ENCODE peak calls at places on chromosome 5, in eight cellular contexts. One of them, this sample, is unnamed.

GRCh38 chr5:37834542-37835399 is 5.1 kb downstream of the GDNF start:
- DNase-seq in T47D: no peak
- DNase-seq in stimulated activated CD8-positive, alpha-beta memory T cell treated with anti-CD3 and anti-CD28 coated beads, Interleukin-12 subunit alpha, Interleukin-12 subunit beta, amount 100 ng/mL, for 4 hours: no peak
- DNase-seq in mesothelial cell of epicardium: no peak
- DNase-seq in lower leg skin: no peak
- DNase-seq in stimulated activated naive B cell treated with anti-CD40 and anti-IgM and Interleukin-4, amounts not matched to agents 10 μg/mL and 1 μg/mL and 100 μg/mL, for 72 hours: no peak
- DNase-seq in activated naive CD8-positive, alpha-beta T cell treated with anti-CD3 and anti-CD28 coated beads, Interleukin-2, amount 10 ng/mL, durations not matched to agents 7 days and 5 days: no peak
- DNase-seq in RCC 7860: no peak
- DNase-seq in this sample: no peak

GRCh38 chr5:172957458-172957857 is 1.8 kb upstream of the RPL26L1 start:
- DNase-seq in T47D: no peak
- DNase-seq in stimulated activated CD8-positive, alpha-beta memory T cell treated with anti-CD3 and anti-CD28 coated beads, Interleukin-12 subunit alpha, Interleukin-12 subunit beta, amount 100 ng/mL, for 4 hours: no peak
- DNase-seq in mesothelial cell of epicardium: no peak
- DNase-seq in lower leg skin: no peak
- DNase-seq in stimulated activated naive B cell treated with anti-CD40 and anti-IgM and Interleukin-4, amounts not matched to agents 10 μg/mL and 1 μg/mL and 100 μg/mL, for 72 hours: no peak
- DNase-seq in activated naive CD8-positive, alpha-beta T cell treated with anti-CD3 and anti-CD28 coated beads, Interleukin-2, amount 10 ng/mL, durations not matched to agents 7 days and 5 days: no peak
- DNase-seq in RCC 7860: no peak
- DNase-seq in this sample: no peak

GRCh38 chr5:179410291-179411160 is 65.3 kb upstream of the ADAMTS2 start:
- DNase-seq in T47D: no peak
- DNase-seq in stimulated activated CD8-positive, alpha-beta memory T cell treated with anti-CD3 and anti-CD28 coated beads, Interleukin-12 subunit alpha, Interleukin-12 subunit beta, amount 100 ng/mL, for 4 hours: no peak
- DNase-seq in mesothelial cell of epicardium: no peak
- DNase-seq in lower leg skin: peak; percentile 80
- DNase-seq in stimulated activated naive B cell treated with anti-CD40 and anti-IgM and Interleukin-4, amounts not matched to agents 10 μg/mL and 1 μg/mL and 100 μg/mL, for 72 hours: no peak
- DNase-seq in activated naive CD8-positive, alpha-beta T cell treated with anti-CD3 and anti-CD28 coated beads, Interleukin-2, amount 10 ng/mL, durations not matched to agents 7 days and 5 days: no peak
- DNase-seq in RCC 7860: no peak
- DNase-seq in this sample: no peak

GRCh38 chr5:35990941-35991592 is at the start of gene UGT3A1:
- DNase-seq in T47D: no peak
- DNase-seq in stimulated activated CD8-positive, alpha-beta memory T cell treated with anti-CD3 and anti-CD28 coated beads, Interleukin-12 subunit alpha, Interleukin-12 subunit beta, amount 100 ng/mL, for 4 hours: no peak
- DNase-seq in mesothelial cell of epicardium: no peak
- DNase-seq in lower leg skin: no peak
- DNase-seq in stimulated activated naive B cell treated with anti-CD40 and anti-IgM and Interleukin-4, amounts not matched to agents 10 μg/mL and 1 μg/mL and 100 μg/mL, for 72 hours: no peak
- DNase-seq in activated naive CD8-positive, alpha-beta T cell treated with anti-CD3 and anti-CD28 coated beads, Interleukin-2, amount 10 ng/mL, durations not matched to agents 7 days and 5 days: no peak
- DNase-seq in RCC 7860: no peak
- DNase-seq in this sample: no peak

GRCh38 chr5:87136733-87137132 is 130.9 kb upstream of the RASA1 start:
- DNase-seq in T47D: no peak
- DNase-seq in stimulated activated CD8-positive, alpha-beta memory T cell treated with anti-CD3 and anti-CD28 coated beads, Interleukin-12 subunit alpha, Interleukin-12 subunit beta, amount 100 ng/mL, for 4 hours: no peak
- DNase-seq in mesothelial cell of epicardium: no peak
- DNase-seq in lower leg skin: no peak
- DNase-seq in stimulated activated naive B cell treated with anti-CD40 and anti-IgM and Interleukin-4, amounts not matched to agents 10 μg/mL and 1 μg/mL and 100 μg/mL, for 72 hours: no peak
- DNase-seq in activated naive CD8-positive, alpha-beta T cell treated with anti-CD3 and anti-CD28 coated beads, Interleukin-2, amount 10 ng/mL, durations not matched to agents 7 days and 5 days: no peak
- DNase-seq in RCC 7860: no peak
- DNase-seq in this sample: no peak

GRCh38 chr5:175692996-175693700 is 35.3 kb downstream of the HRH2 start:
- DNase-seq in T47D: no peak
- DNase-seq in stimulated activated CD8-positive, alpha-beta memory T cell treated with anti-CD3 and anti-CD28 coated beads, Interleukin-12 subunit alpha, Interleukin-12 subunit beta, amount 100 ng/mL, for 4 hours: no peak
- DNase-seq in mesothelial cell of epicardium: no peak
- DNase-seq in lower leg skin: no peak
- DNase-seq in stimulated activated naive B cell treated with anti-CD40 and anti-IgM and Interleukin-4, amounts not matched to agents 10 μg/mL and 1 μg/mL and 100 μg/mL, for 72 hours: no peak
- DNase-seq in activated naive CD8-positive, alpha-beta T cell treated with anti-CD3 and anti-CD28 coated beads, Interleukin-2, amount 10 ng/mL, durations not matched to agents 7 days and 5 days: no peak
- DNase-seq in RCC 7860: no peak
- DNase-seq in this sample: no peak

GRCh38 chr5:71880531-71880930 is 161.5 kb downstream of the CARTPT start:
- DNase-seq in T47D: no peak
- DNase-seq in stimulated activated CD8-positive, alpha-beta memory T cell treated with anti-CD3 and anti-CD28 coated beads, Interleukin-12 subunit alpha, Interleukin-12 subunit beta, amount 100 ng/mL, for 4 hours: no peak
- DNase-seq in mesothelial cell of epicardium: no peak
- DNase-seq in lower leg skin: no peak
- DNase-seq in stimulated activated naive B cell treated with anti-CD40 and anti-IgM and Interleukin-4, amounts not matched to agents 10 μg/mL and 1 μg/mL and 100 μg/mL, for 72 hours: no peak
- DNase-seq in activated naive CD8-positive, alpha-beta T cell treated with anti-CD3 and anti-CD28 coated beads, Interleukin-2, amount 10 ng/mL, durations not matched to agents 7 days and 5 days: no peak
- DNase-seq in RCC 7860: no peak
- DNase-seq in this sample: no peak

GRCh38 chr5:56786346-56786745 is 29.0 kb upstream of the MAP3K1 start:
- DNase-seq in T47D: no peak
- DNase-seq in stimulated activated CD8-positive, alpha-beta memory T cell treated with anti-CD3 and anti-CD28 coated beads, Interleukin-12 subunit alpha, Interleukin-12 subunit beta, amount 100 ng/mL, for 4 hours: no peak
- DNase-seq in mesothelial cell of epicardium: no peak
- DNase-seq in lower leg skin: no peak
- DNase-seq in stimulated activated naive B cell treated with anti-CD40 and anti-IgM and Interleukin-4, amounts not matched to agents 10 μg/mL and 1 μg/mL and 100 μg/mL, for 72 hours: no peak
- DNase-seq in activated naive CD8-positive, alpha-beta T cell treated with anti-CD3 and anti-CD28 coated beads, Interleukin-2, amount 10 ng/mL, durations not matched to agents 7 days and 5 days: no peak
- DNase-seq in RCC 7860: no peak
- DNase-seq in this sample: no peak

GRCh38 chr5:167792538-167792937 is 498.9 kb upstream of the WWC1 start:
- DNase-seq in T47D: no peak
- DNase-seq in stimulated activated CD8-positive, alpha-beta memory T cell treated with anti-CD3 and anti-CD28 coated beads, Interleukin-12 subunit alpha, Interleukin-12 subunit beta, amount 100 ng/mL, for 4 hours: no peak
- DNase-seq in mesothelial cell of epicardium: no peak
- DNase-seq in lower leg skin: no peak
- DNase-seq in stimulated activated naive B cell treated with anti-CD40 and anti-IgM and Interleukin-4, amounts not matched to agents 10 μg/mL and 1 μg/mL and 100 μg/mL, for 72 hours: no peak
- DNase-seq in activated naive CD8-positive, alpha-beta T cell treated with anti-CD3 and anti-CD28 coated beads, Interleukin-2, amount 10 ng/mL, durations not matched to agents 7 days and 5 days: no peak
- DNase-seq in RCC 7860: no peak
- DNase-seq in this sample: no peak

GRCh38 chr5:138177936-138178515 is 404 bp downstream of the BRD8 start:
- DNase-seq in T47D: peak; percentile 21
- DNase-seq in stimulated activated CD8-positive, alpha-beta memory T cell treated with anti-CD3 and anti-CD28 coated beads, Interleukin-12 subunit alpha, Interleukin-12 subunit beta, amount 100 ng/mL, for 4 hours: no peak
- DNase-seq in mesothelial cell of epicardium: no peak
- DNase-seq in lower leg skin: no peak
- DNase-seq in stimulated activated naive B cell treated with anti-CD40 and anti-IgM and Interleukin-4, amounts not matched to agents 10 μg/mL and 1 μg/mL and 100 μg/mL, for 72 hours: no peak
- DNase-seq in activated naive CD8-positive, alpha-beta T cell treated with anti-CD3 and anti-CD28 coated beads, Interleukin-2, amount 10 ng/mL, durations not matched to agents 7 days and 5 days: no peak
- DNase-seq in RCC 7860: no peak
- DNase-seq in this sample: peak; percentile 39

GRCh38 chr5:79225026-79225425 is 10.9 kb upstream of the JMY start:
- DNase-seq in T47D: no peak
- DNase-seq in stimulated activated CD8-positive, alpha-beta memory T cell treated with anti-CD3 and anti-CD28 coated beads, Interleukin-12 subunit alpha, Interleukin-12 subunit beta, amount 100 ng/mL, for 4 hours: no peak
- DNase-seq in mesothelial cell of epicardium: no peak
- DNase-seq in lower leg skin: no peak
- DNase-seq in stimulated activated naive B cell treated with anti-CD40 and anti-IgM and Interleukin-4, amounts not matched to agents 10 μg/mL and 1 μg/mL and 100 μg/mL, for 72 hours: no peak
- DNase-seq in activated naive CD8-positive, alpha-beta T cell treated with anti-CD3 and anti-CD28 coated beads, Interleukin-2, amount 10 ng/mL, durations not matched to agents 7 days and 5 days: no peak
- DNase-seq in RCC 7860: no peak
- DNase-seq in this sample: no peak

GRCh38 chr5:111280282-111280901 is 56.2 kb downstream of the CAMK4 start:
- DNase-seq in T47D: no peak
- DNase-seq in stimulated activated CD8-positive, alpha-beta memory T cell treated with anti-CD3 and anti-CD28 coated beads, Interleukin-12 subunit alpha, Interleukin-12 subunit beta, amount 100 ng/mL, for 4 hours: no peak
- DNase-seq in mesothelial cell of epicardium: no peak
- DNase-seq in lower leg skin: no peak
- DNase-seq in stimulated activated naive B cell treated with anti-CD40 and anti-IgM and Interleukin-4, amounts not matched to agents 10 μg/mL and 1 μg/mL and 100 μg/mL, for 72 hours: no peak
- DNase-seq in activated naive CD8-positive, alpha-beta T cell treated with anti-CD3 and anti-CD28 coated beads, Interleukin-2, amount 10 ng/mL, durations not matched to agents 7 days and 5 days: no peak
- DNase-seq in RCC 7860: no peak
- DNase-seq in this sample: no peak

GRCh38 chr5:52199833-52200232 is 587.9 kb upstream of the ITGA1 start:
- DNase-seq in T47D: no peak
- DNase-seq in stimulated activated CD8-positive, alpha-beta memory T cell treated with anti-CD3 and anti-CD28 coated beads, Interleukin-12 subunit alpha, Interleukin-12 subunit beta, amount 100 ng/mL, for 4 hours: no peak
- DNase-seq in mesothelial cell of epicardium: no peak
- DNase-seq in lower leg skin: no peak
- DNase-seq in stimulated activated naive B cell treated with anti-CD40 and anti-IgM and Interleukin-4, amounts not matched to agents 10 μg/mL and 1 μg/mL and 100 μg/mL, for 72 hours: no peak
- DNase-seq in activated naive CD8-positive, alpha-beta T cell treated with anti-CD3 and anti-CD28 coated beads, Interleukin-2, amount 10 ng/mL, durations not matched to agents 7 days and 5 days: no peak
- DNase-seq in RCC 7860: no peak
- DNase-seq in this sample: no peak

GRCh38 chr5:132389453-132390286 is 20.2 kb downstream of the SLC22A5 start:
- DNase-seq in T47D: no peak
- DNase-seq in stimulated activated CD8-positive, alpha-beta memory T cell treated with anti-CD3 and anti-CD28 coated beads, Interleukin-12 subunit alpha, Interleukin-12 subunit beta, amount 100 ng/mL, for 4 hours: no peak
- DNase-seq in mesothelial cell of epicardium: no peak
- DNase-seq in lower leg skin: peak; percentile 94
- DNase-seq in stimulated activated naive B cell treated with anti-CD40 and anti-IgM and Interleukin-4, amounts not matched to agents 10 μg/mL and 1 μg/mL and 100 μg/mL, for 72 hours: no peak
- DNase-seq in activated naive CD8-positive, alpha-beta T cell treated with anti-CD3 and anti-CD28 coated beads, Interleukin-2, amount 10 ng/mL, durations not matched to agents 7 days and 5 days: no peak
- DNase-seq in RCC 7860: peak; percentile 99
- DNase-seq in this sample: peak; percentile 100

GRCh38 chr5:107671742-107672211 is 1.0 kb upstream of the EFNA5 start:
- DNase-seq in T47D: peak; percentile 56
- DNase-seq in stimulated activated CD8-positive, alpha-beta memory T cell treated with anti-CD3 and anti-CD28 coated beads, Interleukin-12 subunit alpha, Interleukin-12 subunit beta, amount 100 ng/mL, for 4 hours: no peak
- DNase-seq in mesothelial cell of epicardium: peak; percentile 16
- DNase-seq in lower leg skin: no peak
- DNase-seq in stimulated activated naive B cell treated with anti-CD40 and anti-IgM and Interleukin-4, amounts not matched to agents 10 μg/mL and 1 μg/mL and 100 μg/mL, for 72 hours: no peak
- DNase-seq in activated naive CD8-positive, alpha-beta T cell treated with anti-CD3 and anti-CD28 coated beads, Interleukin-2, amount 10 ng/mL, durations not matched to agents 7 days and 5 days: no peak
- DNase-seq in RCC 7860: peak; percentile 82
- DNase-seq in this sample: peak; percentile 66

GRCh38 chr5:677131-678101 is 15.7 kb downstream of the TPPP start:
- DNase-seq in T47D: no peak
- DNase-seq in stimulated activated CD8-positive, alpha-beta memory T cell treated with anti-CD3 and anti-CD28 coated beads, Interleukin-12 subunit alpha, Interleukin-12 subunit beta, amount 100 ng/mL, for 4 hours: no peak
- DNase-seq in mesothelial cell of epicardium: no peak
- DNase-seq in lower leg skin: peak; percentile 77
- DNase-seq in stimulated activated naive B cell treated with anti-CD40 and anti-IgM and Interleukin-4, amounts not matched to agents 10 μg/mL and 1 μg/mL and 100 μg/mL, for 72 hours: no peak
- DNase-seq in activated naive CD8-positive, alpha-beta T cell treated with anti-CD3 and anti-CD28 coated beads, Interleukin-2, amount 10 ng/mL, durations not matched to agents 7 days and 5 days: peak; percentile 30
- DNase-seq in RCC 7860: no peak
- DNase-seq in this sample: no peak

GRCh38 chr5:109992264-109992915 is 302.7 kb downstream of the MAN2A1 start:
- DNase-seq in T47D: no peak
- DNase-seq in stimulated activated CD8-positive, alpha-beta memory T cell treated with anti-CD3 and anti-CD28 coated beads, Interleukin-12 subunit alpha, Interleukin-12 subunit beta, amount 100 ng/mL, for 4 hours: no peak
- DNase-seq in mesothelial cell of epicardium: no peak
- DNase-seq in lower leg skin: no peak
- DNase-seq in stimulated activated naive B cell treated with anti-CD40 and anti-IgM and Interleukin-4, amounts not matched to agents 10 μg/mL and 1 μg/mL and 100 μg/mL, for 72 hours: no peak
- DNase-seq in activated naive CD8-positive, alpha-beta T cell treated with anti-CD3 and anti-CD28 coated beads, Interleukin-2, amount 10 ng/mL, durations not matched to agents 7 days and 5 days: no peak
- DNase-seq in RCC 7860: no peak
- DNase-seq in this sample: no peak

GRCh38 chr5:130471-131175 is 38.7 kb downstream of the PLEKHG4B start:
- DNase-seq in T47D: no peak
- DNase-seq in stimulated activated CD8-positive, alpha-beta memory T cell treated with anti-CD3 and anti-CD28 coated beads, Interleukin-12 subunit alpha, Interleukin-12 subunit beta, amount 100 ng/mL, for 4 hours: no peak
- DNase-seq in mesothelial cell of epicardium: no peak
- DNase-seq in lower leg skin: no peak
- DNase-seq in stimulated activated naive B cell treated with anti-CD40 and anti-IgM and Interleukin-4, amounts not matched to agents 10 μg/mL and 1 μg/mL and 100 μg/mL, for 72 hours: no peak
- DNase-seq in activated naive CD8-positive, alpha-beta T cell treated with anti-CD3 and anti-CD28 coated beads, Interleukin-2, amount 10 ng/mL, durations not matched to agents 7 days and 5 days: no peak
- DNase-seq in RCC 7860: no peak
- DNase-seq in this sample: peak; percentile 7

GRCh38 chr5:171306785-171307591 is 2.1 kb upstream of the TLX3 start:
- DNase-seq in T47D: no peak
- DNase-seq in stimulated activated CD8-positive, alpha-beta memory T cell treated with anti-CD3 and anti-CD28 coated beads, Interleukin-12 subunit alpha, Interleukin-12 subunit beta, amount 100 ng/mL, for 4 hours: no peak
- DNase-seq in mesothelial cell of epicardium: no peak
- DNase-seq in lower leg skin: peak; percentile 77
- DNase-seq in stimulated activated naive B cell treated with anti-CD40 and anti-IgM and Interleukin-4, amounts not matched to agents 10 μg/mL and 1 μg/mL and 100 μg/mL, for 72 hours: no peak
- DNase-seq in activated naive CD8-positive, alpha-beta T cell treated with anti-CD3 and anti-CD28 coated beads, Interleukin-2, amount 10 ng/mL, durations not matched to agents 7 days and 5 days: no peak
- DNase-seq in RCC 7860: no peak
- DNase-seq in this sample: no peak

GRCh38 chr5:134879456-134879855 is 5.3 kb downstream of the TXNDC15 start:
- DNase-seq in T47D: no peak
- DNase-seq in stimulated activated CD8-positive, alpha-beta memory T cell treated with anti-CD3 and anti-CD28 coated beads, Interleukin-12 subunit alpha, Interleukin-12 subunit beta, amount 100 ng/mL, for 4 hours: no peak
- DNase-seq in mesothelial cell of epicardium: no peak
- DNase-seq in lower leg skin: peak; percentile 60
- DNase-seq in stimulated activated naive B cell treated with anti-CD40 and anti-IgM and Interleukin-4, amounts not matched to agents 10 μg/mL and 1 μg/mL and 100 μg/mL, for 72 hours: no peak
- DNase-seq in activated naive CD8-positive, alpha-beta T cell treated with anti-CD3 and anti-CD28 coated beads, Interleukin-2, amount 10 ng/mL, durations not matched to agents 7 days and 5 days: no peak
- DNase-seq in RCC 7860: no peak
- DNase-seq in this sample: no peak

GRCh38 chr5:149002053-149002452 is 60.8 kb downstream of the SH3TC2 start:
- DNase-seq in T47D: no peak
- DNase-seq in stimulated activated CD8-positive, alpha-beta memory T cell treated with anti-CD3 and anti-CD28 coated beads, Interleukin-12 subunit alpha, Interleukin-12 subunit beta, amount 100 ng/mL, for 4 hours: no peak
- DNase-seq in mesothelial cell of epicardium: no peak
- DNase-seq in lower leg skin: no peak
- DNase-seq in stimulated activated naive B cell treated with anti-CD40 and anti-IgM and Interleukin-4, amounts not matched to agents 10 μg/mL and 1 μg/mL and 100 μg/mL, for 72 hours: no peak
- DNase-seq in activated naive CD8-positive, alpha-beta T cell treated with anti-CD3 and anti-CD28 coated beads, Interleukin-2, amount 10 ng/mL, durations not matched to agents 7 days and 5 days: no peak
- DNase-seq in RCC 7860: peak; percentile 100
- DNase-seq in this sample: peak; percentile 100

GRCh38 chr5:134525687-134526482 is 415 bp downstream of the JADE2 start:
- DNase-seq in T47D: peak; percentile 73
- DNase-seq in stimulated activated CD8-positive, alpha-beta memory T cell treated with anti-CD3 and anti-CD28 coated beads, Interleukin-12 subunit alpha, Interleukin-12 subunit beta, amount 100 ng/mL, for 4 hours: peak; percentile 37
- DNase-seq in mesothelial cell of epicardium: peak; percentile 59
- DNase-seq in lower leg skin: peak; percentile 94
- DNase-seq in stimulated activated naive B cell treated with anti-CD40 and anti-IgM and Interleukin-4, amounts not matched to agents 10 μg/mL and 1 μg/mL and 100 μg/mL, for 72 hours: peak; percentile 39
- DNase-seq in activated naive CD8-positive, alpha-beta T cell treated with anti-CD3 and anti-CD28 coated beads, Interleukin-2, amount 10 ng/mL, durations not matched to agents 7 days and 5 days: peak; percentile 70
- DNase-seq in RCC 7860: peak; percentile 56
- DNase-seq in this sample: peak; percentile 66

GRCh38 chr5:110916373-110917049 is 155.0 kb upstream of the TSLP start:
- DNase-seq in T47D: no peak
- DNase-seq in stimulated activated CD8-positive, alpha-beta memory T cell treated with anti-CD3 and anti-CD28 coated beads, Interleukin-12 subunit alpha, Interleukin-12 subunit beta, amount 100 ng/mL, for 4 hours: no peak
- DNase-seq in mesothelial cell of epicardium: no peak
- DNase-seq in lower leg skin: no peak
- DNase-seq in stimulated activated naive B cell treated with anti-CD40 and anti-IgM and Interleukin-4, amounts not matched to agents 10 μg/mL and 1 μg/mL and 100 μg/mL, for 72 hours: no peak
- DNase-seq in activated naive CD8-positive, alpha-beta T cell treated with anti-CD3 and anti-CD28 coated beads, Interleukin-2, amount 10 ng/mL, durations not matched to agents 7 days and 5 days: no peak
- DNase-seq in RCC 7860: peak; percentile 80
- DNase-seq in this sample: peak; percentile 83

GRCh38 chr5:6432206-6432605 is 16.5 kb upstream of the UBE2QL1 start:
- DNase-seq in T47D: no peak
- DNase-seq in stimulated activated CD8-positive, alpha-beta memory T cell treated with anti-CD3 and anti-CD28 coated beads, Interleukin-12 subunit alpha, Interleukin-12 subunit beta, amount 100 ng/mL, for 4 hours: no peak
- DNase-seq in mesothelial cell of epicardium: no peak
- DNase-seq in lower leg skin: no peak
- DNase-seq in stimulated activated naive B cell treated with anti-CD40 and anti-IgM and Interleukin-4, amounts not matched to agents 10 μg/mL and 1 μg/mL and 100 μg/mL, for 72 hours: no peak
- DNase-seq in activated naive CD8-positive, alpha-beta T cell treated with anti-CD3 and anti-CD28 coated beads, Interleukin-2, amount 10 ng/mL, durations not matched to agents 7 days and 5 days: no peak
- DNase-seq in RCC 7860: no peak
- DNase-seq in this sample: no peak

GRCh38 chr5:25544652-25545249 is 900.0 kb upstream of the CDH10 start:
- DNase-seq in T47D: no peak
- DNase-seq in stimulated activated CD8-positive, alpha-beta memory T cell treated with anti-CD3 and anti-CD28 coated beads, Interleukin-12 subunit alpha, Interleukin-12 subunit beta, amount 100 ng/mL, for 4 hours: no peak
- DNase-seq in mesothelial cell of epicardium: no peak
- DNase-seq in lower leg skin: no peak
- DNase-seq in stimulated activated naive B cell treated with anti-CD40 and anti-IgM and Interleukin-4, amounts not matched to agents 10 μg/mL and 1 μg/mL and 100 μg/mL, for 72 hours: no peak
- DNase-seq in activated naive CD8-positive, alpha-beta T cell treated with anti-CD3 and anti-CD28 coated beads, Interleukin-2, amount 10 ng/mL, durations not matched to agents 7 days and 5 days: no peak
- DNase-seq in RCC 7860: peak; percentile 31
- DNase-seq in this sample: peak; percentile 75

GRCh38 chr5:36607838-36608783 is 1.7 kb downstream of the SLC1A3 start:
- DNase-seq in T47D: no peak
- DNase-seq in stimulated activated CD8-positive, alpha-beta memory T cell treated with anti-CD3 and anti-CD28 coated beads, Interleukin-12 subunit alpha, Interleukin-12 subunit beta, amount 100 ng/mL, for 4 hours: no peak
- DNase-seq in mesothelial cell of epicardium: no peak
- DNase-seq in lower leg skin: no peak
- DNase-seq in stimulated activated naive B cell treated with anti-CD40 and anti-IgM and Interleukin-4, amounts not matched to agents 10 μg/mL and 1 μg/mL and 100 μg/mL, for 72 hours: no peak
- DNase-seq in activated naive CD8-positive, alpha-beta T cell treated with anti-CD3 and anti-CD28 coated beads, Interleukin-2, amount 10 ng/mL, durations not matched to agents 7 days and 5 days: no peak
- DNase-seq in RCC 7860: no peak
- DNase-seq in this sample: no peak

GRCh38 chr5:125372694-125373621 is 626.5 kb upstream of the ZNF608 start:
- DNase-seq in T47D: no peak
- DNase-seq in stimulated activated CD8-positive, alpha-beta memory T cell treated with anti-CD3 and anti-CD28 coated beads, Interleukin-12 subunit alpha, Interleukin-12 subunit beta, amount 100 ng/mL, for 4 hours: no peak
- DNase-seq in mesothelial cell of epicardium: no peak
- DNase-seq in lower leg skin: no peak
- DNase-seq in stimulated activated naive B cell treated with anti-CD40 and anti-IgM and Interleukin-4, amounts not matched to agents 10 μg/mL and 1 μg/mL and 100 μg/mL, for 72 hours: no peak
- DNase-seq in activated naive CD8-positive, alpha-beta T cell treated with anti-CD3 and anti-CD28 coated beads, Interleukin-2, amount 10 ng/mL, durations not matched to agents 7 days and 5 days: no peak
- DNase-seq in RCC 7860: peak; percentile 71
- DNase-seq in this sample: peak; percentile 49

This sample was measured in A172.